ENCODE peak calls at places on chromosomes 12 and 14, in four cellular contexts. C is lower leg skin, B is astrocyte of the cerebellum, G is AG04450. W is an unnamed sample.

GRCh38 chr14:24172261-24172860 is 481 bp downstream of the REC8 start:
- DNase-seq in C (no peak), B (no peak), G (no peak), W (no peak)

GRCh38 chr14:100392266-100392850 is 69.2 kb downstream of the SLC25A47 start:
- DNase-seq in C (no peak), B (no peak), G (no peak), W (no peak)

GRCh38 chr14:75222208-75222701 is 45.8 kb upstream of the TMED10 start:
- DNase-seq in C (no peak), B (no peak), G (peak), W (no peak)

GRCh38 chr12:87728936-87729593 is 300.1 kb downstream of the C12orf50 start:
- DNase-seq in C (no peak), B (peak), G (peak), W (no peak)

GRCh38 chr12:77047341-77048202 is 17.8 kb downstream of the E2F7 start:
- DNase-seq in C (no peak), B (no peak), G (no peak), W (no peak)

GRCh38 chr12:49642370-49642802 is 19.0 kb downstream of the PRPF40B start:
- DNase-seq in C (no peak), B (no peak), G (no peak), W (no peak)

GRCh38 chr14:99481745-99482099 is 513 bp downstream of the CCNK start:
- DNase-seq in C (no peak), B (no peak), G (no peak), W (no peak)

GRCh38 chr12:116881325-116881866 is at the start of gene HRK:
- DNase-seq in C (no peak), B (no peak), G (no peak), W (no peak)

GRCh38 chr12:92421701-92422100 is 276.1 kb upstream of the BTG1 start:
- DNase-seq in C (no peak), B (no peak), G (no peak), W (no peak)

GRCh38 chr14:61219673-61220072 is 61.5 kb downstream of the TMEM30B start:
- DNase-seq in C (no peak), B (no peak), G (no peak), W (no peak)

GRCh38 chr12:20629414-20630156 is 65.5 kb upstream of the SLCO1C1 start:
- DNase-seq in C (no peak), B (peak), G (no peak), W (no peak)

GRCh38 chr12:105580841-105581352 is 250.4 kb downstream of the C12orf75 start:
- DNase-seq in C (no peak), B (no peak), G (no peak), W (no peak)

GRCh38 chr12:93440043-93440835 is 1.5 kb downstream of the UBE2N start:
- DNase-seq in C (no peak), B (no peak), G (no peak), W (no peak)

GRCh38 chr12:76226397-76226796 is 121.8 kb downstream of the BBS10 start:
- DNase-seq in C (no peak), B (no peak), G (no peak), W (no peak)

GRCh38 chr12:56980941-56981530 is 23.6 kb upstream of the RDH16 start:
- DNase-seq in C (no peak), B (no peak), G (no peak), W (no peak)

GRCh38 chr12:47786662-47786974 is 13.6 kb downstream of the SLC48A1 start:
- DNase-seq in C (no peak), B (no peak), G (no peak), W (no peak)

GRCh38 chr12:89632778-89633177 is 75.9 kb downstream of the ATP2B1 start:
- DNase-seq in C (no peak), B (no peak), G (no peak), W (no peak)

GRCh38 chr12:1644523-1645438 is 15.8 kb downstream of the WNT5B start:
- DNase-seq in C (peak), B (peak), G (peak), W (peak)

GRCh38 chr14:69535230-69535848 is 39.3 kb downstream of the CCDC177 start:
- DNase-seq in C (no peak), B (no peak), G (peak), W (peak)

GRCh38 chr12:56160160-56160763 is 2.1 kb downstream of the MYL6 start:
- DNase-seq in C (no peak), B (no peak), G (no peak), W (no peak)

GRCh38 chr14:72120315-72120714 is 188.1 kb downstream of the RGS6 start:
- DNase-seq in C (no peak), B (no peak), G (no peak), W (no peak)

GRCh38 chr12:20369164-20370000 is 1.0 kb downstream of the PDE3A start:
- DNase-seq in C (peak), B (no peak), G (no peak), W (no peak)

GRCh38 chr14:91883770-91884169 is 16.4 kb upstream of the TC2N start:
- DNase-seq in C (peak), B (no peak), G (no peak), W (no peak)

GRCh38 chr14:40784860-40785259 is 821.8 kb upstream of the LRFN5 start:
- DNase-seq in C (no peak), B (no peak), G (no peak), W (no peak)

GRCh38 chr14:94748667-94749347 is 21.1 kb downstream of the GSC start:
- DNase-seq in C (no peak), B (no peak), G (no peak), W (no peak)
- TF ChIP-seq CTCF in C (no peak), B (peak), G (peak), W (peak)

DNA sequence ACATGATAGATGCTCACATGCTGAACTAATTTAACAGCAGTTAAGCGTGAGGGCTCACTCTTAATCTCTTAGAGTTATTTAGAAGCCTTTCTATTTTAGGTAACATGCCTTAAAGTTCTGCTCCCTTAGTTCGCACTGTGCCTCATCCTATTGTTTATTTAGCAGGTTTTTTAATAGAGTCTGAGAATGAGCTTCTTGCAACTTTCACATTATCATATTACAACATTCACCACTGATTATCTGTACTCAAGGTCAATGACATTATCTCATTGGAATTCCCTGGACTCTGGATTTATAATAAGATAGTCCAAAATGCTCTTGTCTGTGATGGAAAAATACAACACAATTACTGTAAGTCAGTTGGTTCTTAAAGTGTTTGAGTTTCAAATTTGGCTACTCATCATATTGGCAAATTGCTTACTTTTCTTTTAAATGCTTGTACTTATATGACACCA is 183.6 kb upstream of the SLC38A2 start:
- DNase-seq in C (no peak), B (peak), G (peak), W (peak)
- H3K4me3 ChIP-seq in C (no peak), B (no peak), G (peak), W (no peak)

DNA sequence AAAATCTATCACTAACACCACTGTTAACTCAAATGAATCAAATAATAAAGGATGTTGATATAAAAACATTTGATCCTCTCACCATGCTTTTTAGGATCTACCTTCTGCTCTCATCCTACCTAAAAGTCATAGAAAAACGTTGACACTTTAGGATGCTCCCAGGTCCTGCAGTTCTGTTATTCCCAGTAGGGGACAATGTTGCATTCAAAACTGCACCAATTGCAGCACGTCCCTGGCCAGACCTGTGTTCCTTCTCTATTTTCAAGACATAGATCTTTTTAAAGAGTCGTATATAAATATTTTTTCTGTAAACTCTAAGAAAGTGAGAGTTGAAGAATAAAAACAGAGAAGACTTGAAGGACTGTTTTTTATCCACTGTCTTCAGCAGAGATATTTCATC is 8.8 kb downstream of the AICDA start:
- DNase-seq in C (no peak), B (no peak), G (no peak), W (no peak)
- TF ChIP-seq CTCF in C (no peak), B (no peak), G (no peak), W (no peak)

DNA sequence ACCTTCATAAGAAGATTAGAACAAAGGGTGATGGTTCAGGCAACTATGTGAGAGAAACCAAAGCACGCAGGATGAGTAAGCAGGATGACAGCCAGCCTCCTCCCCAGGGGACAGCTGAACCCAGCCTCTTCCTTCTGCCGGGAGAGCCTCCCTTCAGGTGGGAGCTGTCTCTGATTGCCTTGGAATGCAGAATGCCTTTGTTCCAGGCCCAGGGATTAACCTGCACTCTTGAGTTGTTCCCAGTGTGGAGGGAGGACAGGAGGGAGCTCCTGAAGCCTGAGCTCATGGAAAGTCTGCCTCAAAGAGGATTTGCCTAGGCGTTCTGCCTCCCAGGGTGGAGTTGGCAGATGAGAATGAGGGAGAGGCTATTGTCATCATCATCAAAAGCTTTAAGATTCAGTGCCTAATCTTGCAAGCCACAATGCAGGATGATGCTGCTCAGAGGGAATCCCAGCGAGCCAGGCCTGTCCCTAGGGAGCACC is 3.6 kb upstream of the KRT6A start:
- DNase-seq in C (no peak), B (peak), G (no peak), W (peak)
- H3K4me3 ChIP-seq in C (no peak), B (no peak), G (no peak), W (no peak)

DNA sequence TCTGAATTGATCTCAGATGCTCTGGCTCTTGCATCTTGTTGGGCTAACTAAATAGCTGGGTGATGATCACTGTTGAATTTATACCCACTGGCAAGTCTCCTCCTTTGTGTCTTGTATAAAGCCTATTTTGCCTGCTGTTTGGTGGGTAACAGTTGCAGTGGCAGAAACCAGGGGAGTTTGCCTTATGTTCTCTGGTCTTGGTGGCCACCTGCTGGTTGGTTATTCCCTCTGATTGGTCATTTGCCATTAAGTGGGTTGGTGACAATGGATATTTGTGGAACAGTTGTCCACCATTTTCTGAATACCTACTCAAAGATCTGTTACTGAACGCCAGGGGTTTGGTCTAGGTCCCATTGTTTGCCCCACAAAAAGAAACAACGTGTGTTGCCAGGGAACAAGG is 52.1 kb downstream of the AVPR1A start:
- DNase-seq in C (no peak), B (no peak), G (no peak), W (no peak)
- TF ChIP-seq CTCF in C (no peak), B (no peak), G (no peak), W (no peak)

GRCh38 chr12:124940393-124941169 is 26.1 kb upstream of the UBC start:
- DNase-seq in C (peak), B (peak), G (peak), W (peak)
- H3K4me3 ChIP-seq in C (no peak), B (peak), G (peak), W (peak)

GRCh38 chr14:90114554-90114953 is 52.8 kb downstream of the KCNK13 start:
- DNase-seq in C (no peak), B (no peak), G (no peak), W (no peak)
- TF ChIP-seq CTCF in C (no peak), B (peak), G (no peak), W (no peak)

DNA sequence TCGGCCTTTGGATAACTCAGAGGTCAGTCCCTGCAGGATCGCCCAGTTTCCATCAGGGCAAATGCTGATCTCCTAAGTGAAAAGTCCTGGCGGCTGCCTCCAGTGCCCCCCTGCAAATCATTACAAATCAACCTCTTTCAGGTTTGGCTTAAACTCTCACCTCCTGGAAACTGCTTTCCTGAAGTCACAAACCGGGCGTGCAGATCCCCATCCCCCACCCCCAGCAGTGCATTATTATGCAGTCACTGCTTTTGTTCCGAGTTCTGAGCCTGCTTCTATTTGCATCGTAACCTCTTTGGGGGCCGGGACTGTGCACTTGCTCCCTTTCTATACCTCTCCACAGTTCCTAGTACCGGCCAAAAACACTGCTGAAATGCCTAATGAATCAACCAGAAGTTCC is at the start of gene USP44:
- DNase-seq in C (no peak), B (no peak), G (no peak), W (no peak)
- H3K4me3 ChIP-seq in C (no peak), B (no peak), G (no peak), W (no peak)

W was measured in HFF-Myc.